ENCODE peak calls at places on chromosomes 3 and 15, in four cellular contexts. One of them, this sample, is unnamed. For H3K4me1, the result is how much of the 10 kb centered on the place peaks cover.

GRCh38 chr3:186481526-186481925 is 62.7 kb downstream of the CRYGS start:
- DNase-seq in hepatocyte: no peak
- DNase-seq in pancreas: no peak
- DNase-seq in body of pancreas: no peak
- DNase-seq in this sample: no peak

GRCh38 chr15:64634020-64634419 is 141.4 kb downstream of the RBPMS2 start:
- DNase-seq in body of pancreas: no peak
- DNase-seq in pancreas: no peak
- DNase-seq in hepatocyte: no peak
- DNase-seq in this sample: no peak

GRCh38 chr3:52333869-52334557 is 17.9 kb downstream of the DNAH1 start:
- DNase-seq in pancreas: no peak
- DNase-seq in body of pancreas: no peak
- DNase-seq in hepatocyte: peak
- DNase-seq in this sample: no peak

GRCh38 chr3:31361391-31362273 is 171.1 kb upstream of the STT3B start:
- DNase-seq in pancreas: no peak
- DNase-seq in body of pancreas: no peak
- DNase-seq in hepatocyte: no peak
- DNase-seq in this sample: no peak

GRCh38 chr15:66841953-66842681 is 140.1 kb downstream of the SMAD6 start:
- DNase-seq in hepatocyte: peak
- DNase-seq in pancreas: peak
- DNase-seq in body of pancreas: peak
- DNase-seq in this sample: peak

GRCh38 chr3:54905230-54905888 is 22.5 kb downstream of the LRTM1 start:
- DNase-seq in hepatocyte: no peak
- DNase-seq in pancreas: no peak
- DNase-seq in body of pancreas: no peak
- DNase-seq in this sample: no peak

GRCh38 chr3:157438371-157438735 is 1.7 kb downstream of the PTX3 start:
- DNase-seq in pancreas: no peak
- DNase-seq in hepatocyte: no peak
- DNase-seq in body of pancreas: peak
- DNase-seq in this sample: no peak

GRCh38 chr3:133384331-133385027 is 15.4 kb upstream of the BFSP2 start:
- DNase-seq in hepatocyte: peak
- DNase-seq in body of pancreas: peak
- DNase-seq in pancreas: peak
- DNase-seq in this sample: no peak

GRCh38 chr3:123723527-123724168 is 138.8 kb upstream of the HACD2 start:
- DNase-seq in pancreas: peak
- DNase-seq in hepatocyte: peak
- DNase-seq in body of pancreas: peak
- DNase-seq in this sample: peak

GRCh38 chr3:77620009-77620408 is 580.1 kb downstream of the ROBO2 start:
- DNase-seq in body of pancreas: no peak
- DNase-seq in pancreas: no peak
- DNase-seq in hepatocyte: no peak
- DNase-seq in this sample: no peak

GRCh38 chr3:110731148-110731547 is 340.5 kb upstream of the NECTIN3 start:
- DNase-seq in hepatocyte: no peak
- DNase-seq in body of pancreas: no peak
- DNase-seq in pancreas: no peak
- DNase-seq in this sample: no peak

GRCh38 chr3:37999836-38000235 is 9.2 kb downstream of the VILL start:
- DNase-seq in hepatocyte: no peak
- DNase-seq in body of pancreas: no peak
- DNase-seq in pancreas: peak
- DNase-seq in this sample: peak

GRCh38 chr15:33008284-33009011 is 186.1 kb downstream of the FMN1 start:
- DNase-seq in pancreas: no peak
- DNase-seq in hepatocyte: no peak
- DNase-seq in body of pancreas: no peak
- DNase-seq in this sample: no peak

GRCh38 chr15:33009026-33009425 is 185.5 kb downstream of the FMN1 start:
- DNase-seq in hepatocyte: no peak
- DNase-seq in body of pancreas: no peak
- DNase-seq in pancreas: no peak
- DNase-seq in this sample: no peak

GRCh38 chr15:33007295-33007855 is 187.1 kb downstream of the FMN1 start:
- DNase-seq in hepatocyte: peak
- DNase-seq in pancreas: no peak
- DNase-seq in body of pancreas: no peak
- DNase-seq in this sample: no peak

GRCh38 chr15:33009603-33010002 is 184.9 kb downstream of the FMN1 start:
- DNase-seq in hepatocyte: no peak
- DNase-seq in pancreas: no peak
- DNase-seq in body of pancreas: no peak
- DNase-seq in this sample: no peak

DNA sequence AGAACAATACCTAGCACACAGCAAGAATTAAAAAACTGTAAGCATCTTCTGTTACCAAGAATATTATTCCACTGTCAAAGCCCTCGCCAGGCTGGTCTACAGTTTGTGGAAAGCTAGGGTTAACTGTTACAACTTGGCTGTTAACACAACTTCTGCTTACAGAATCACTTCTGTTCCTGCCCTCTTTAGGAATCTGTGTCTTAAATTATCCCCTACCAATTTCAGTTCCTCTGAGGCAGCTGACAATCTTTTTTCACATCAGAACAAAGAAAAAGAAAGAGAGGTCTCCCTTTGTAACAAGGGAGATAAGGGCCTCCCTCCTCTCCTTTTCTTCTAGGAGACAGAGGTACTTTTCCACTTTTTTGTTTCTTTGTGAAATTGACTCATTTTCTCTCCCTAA is 188.9 kb downstream of the FMN1 start:
- DNase-seq in pancreas: no peak
- DNase-seq in hepatocyte: no peak
- DNase-seq in body of pancreas: no peak
- DNase-seq in this sample: no peak
- H3K4me1 ChIP-seq in pancreas: under half
- H3K4me1 ChIP-seq in hepatocyte: under half
- H3K4me1 ChIP-seq in body of pancreas: under half
- H3K4me1 ChIP-seq in this sample: under half

GRCh38 chr15:70091649-70092461 is 5.9 kb downstream of the TLE3 start:
- DNase-seq in hepatocyte: peak
- DNase-seq in body of pancreas: no peak
- DNase-seq in pancreas: no peak
- DNase-seq in this sample: no peak

GRCh38 chr15:70093070-70093469 is 4.6 kb downstream of the TLE3 start:
- DNase-seq in pancreas: no peak
- DNase-seq in body of pancreas: no peak
- DNase-seq in hepatocyte: no peak
- DNase-seq in this sample: no peak

GRCh38 chr15:70090436-70091291 is 7.1 kb downstream of the TLE3 start:
- DNase-seq in body of pancreas: no peak
- DNase-seq in hepatocyte: peak
- DNase-seq in pancreas: no peak
- DNase-seq in this sample: peak

GRCh38 chr15:70093481-70094309 is 4.0 kb downstream of the TLE3 start:
- DNase-seq in pancreas: peak
- DNase-seq in hepatocyte: peak
- DNase-seq in body of pancreas: peak
- DNase-seq in this sample: peak

GRCh38 chr15:70092462-70092850 is 5.3 kb downstream of the TLE3 start:
- DNase-seq in hepatocyte: no peak
- DNase-seq in body of pancreas: no peak
- DNase-seq in pancreas: no peak
- DNase-seq in this sample: no peak
- H3K4me3 ChIP-seq in hepatocyte: no peak
- H3K4me3 ChIP-seq in body of pancreas: no peak
- H3K4me3 ChIP-seq in pancreas: no peak
- H3K4me3 ChIP-seq in this sample: no peak

GRCh38 chr3:32820430-32820829 is 2.6 kb downstream of the TRIM71 start:
- DNase-seq in body of pancreas: no peak
- DNase-seq in hepatocyte: no peak
- DNase-seq in pancreas: no peak
- DNase-seq in this sample: no peak
- H3K4me1 ChIP-seq in body of pancreas: under half
- H3K4me1 ChIP-seq in hepatocyte: under half
- H3K4me1 ChIP-seq in pancreas: under half
- H3K4me1 ChIP-seq in this sample: under half

GRCh38 chr3:119664850-119665379 is 4.5 kb upstream of the POPDC2 start:
- DNase-seq in body of pancreas: no peak
- DNase-seq in pancreas: no peak
- DNase-seq in hepatocyte: peak
- DNase-seq in this sample: no peak
- H3K4me3 ChIP-seq in body of pancreas: no peak
- H3K4me3 ChIP-seq in pancreas: no peak
- H3K4me3 ChIP-seq in hepatocyte: no peak
- H3K4me3 ChIP-seq in this sample: no peak

DNA sequence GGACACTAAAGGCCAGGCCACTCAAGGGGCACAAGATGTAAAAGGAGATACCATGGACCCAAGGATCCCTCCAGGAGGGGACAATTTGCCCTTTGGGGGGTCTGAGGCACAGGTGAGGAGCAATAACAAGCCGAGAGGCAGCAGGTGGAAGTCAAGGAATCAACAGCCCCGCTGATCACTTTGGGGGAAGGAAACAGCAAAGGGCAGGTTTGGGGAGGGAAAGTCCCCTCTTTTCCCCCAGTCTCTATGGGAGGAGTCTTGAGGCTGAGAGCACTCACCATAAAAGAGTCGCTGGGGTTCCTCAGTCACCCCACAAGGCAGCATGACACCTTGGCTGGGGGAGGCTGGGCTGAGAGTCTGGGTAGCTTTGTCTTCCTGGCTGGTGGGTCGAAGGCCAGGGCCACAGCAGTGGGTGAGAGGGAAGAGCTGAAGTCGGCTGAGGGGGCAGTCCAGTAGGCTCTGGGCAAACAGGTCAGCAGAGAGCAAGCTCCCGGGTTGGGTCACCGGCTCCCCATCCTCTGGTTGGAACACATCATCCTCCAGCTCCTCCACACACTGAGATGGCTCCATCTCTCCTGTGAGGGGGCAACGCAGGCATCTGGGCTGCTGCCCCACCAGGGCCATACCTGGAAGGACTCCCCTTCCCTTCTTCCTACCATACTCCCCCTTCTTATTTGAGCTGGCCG is 3.0 kb downstream of the BMF start:
- DNase-seq in body of pancreas: no peak
- DNase-seq in pancreas: no peak
- DNase-seq in hepatocyte: no peak
- DNase-seq in this sample: peak
- H3K4me1 ChIP-seq in body of pancreas: half or more
- H3K4me1 ChIP-seq in pancreas: half or more
- H3K4me1 ChIP-seq in hepatocyte: half or more
- H3K4me1 ChIP-seq in this sample: half or more

DNA sequence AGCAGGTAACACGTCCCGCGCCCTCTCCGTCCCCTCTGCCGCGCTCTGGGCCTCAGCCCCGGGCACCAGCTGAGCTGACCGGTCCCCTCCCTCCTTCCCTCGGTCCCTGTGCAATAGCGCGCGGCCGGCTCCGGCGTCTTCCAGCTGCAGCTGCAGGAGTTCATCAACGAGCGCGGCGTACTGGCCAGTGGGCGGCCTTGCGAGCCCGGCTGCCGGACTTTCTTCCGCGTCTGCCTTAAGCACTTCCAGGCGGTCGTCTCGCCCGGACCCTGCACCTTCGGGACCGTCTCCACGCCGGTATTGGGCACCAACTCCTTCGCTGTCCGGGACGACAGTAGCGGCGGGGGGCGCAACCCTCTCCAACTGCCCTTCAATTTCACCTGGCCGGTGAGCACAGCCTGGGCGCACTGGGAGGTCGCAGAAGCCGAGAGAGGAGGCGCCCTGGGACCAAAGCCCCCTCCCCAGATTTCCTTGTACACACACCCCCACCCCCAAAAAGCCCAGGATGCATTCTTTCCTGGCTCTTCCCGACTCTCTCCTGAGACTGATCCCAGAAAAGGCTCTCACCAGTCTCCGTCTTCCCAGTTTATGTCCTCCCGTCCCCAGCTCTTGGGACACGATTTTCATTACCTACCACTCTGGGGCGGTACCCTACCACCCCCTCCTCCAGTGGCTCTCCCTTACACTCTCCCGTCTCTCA is 740 bp downstream of the DLL4 start:
- DNase-seq in pancreas: peak
- DNase-seq in body of pancreas: peak
- DNase-seq in hepatocyte: peak
- DNase-seq in this sample: peak
- H3K4me3 ChIP-seq in pancreas: peak
- H3K4me3 ChIP-seq in body of pancreas: peak
- H3K4me3 ChIP-seq in hepatocyte: peak
- H3K4me3 ChIP-seq in this sample: peak

DNA sequence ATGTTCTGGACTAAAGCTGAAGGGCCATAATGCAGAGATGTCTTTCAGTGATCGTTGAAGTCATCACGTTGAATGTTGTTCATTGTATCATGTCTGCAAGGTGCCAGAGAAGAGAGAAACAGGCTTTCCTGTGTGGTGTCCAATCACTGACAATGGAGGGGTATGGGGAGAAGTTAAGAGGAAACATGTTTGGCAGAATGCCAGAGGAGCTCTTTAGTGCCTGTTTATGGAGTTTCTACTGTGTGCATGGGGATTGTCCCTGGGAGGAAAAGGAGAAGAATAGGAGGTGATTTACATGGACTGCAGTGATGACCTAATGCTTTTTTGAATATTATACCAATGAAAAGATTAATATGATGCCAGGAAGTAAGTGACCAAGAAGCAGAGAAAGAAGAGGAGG is 11.7 kb downstream of the SCAANT1 start:
- DNase-seq in body of pancreas: no peak
- DNase-seq in hepatocyte: peak
- DNase-seq in pancreas: no peak
- DNase-seq in this sample: no peak
- H3K4me1 ChIP-seq in body of pancreas: under half
- H3K4me1 ChIP-seq in hepatocyte: under half
- H3K4me1 ChIP-seq in pancreas: under half
- H3K4me1 ChIP-seq in this sample: under half

GRCh38 chr15:90400759-90401314 is 12.8 kb downstream of the IQGAP1 start:
- DNase-seq in hepatocyte: peak
- DNase-seq in pancreas: peak
- DNase-seq in body of pancreas: peak
- DNase-seq in this sample: peak

GRCh38 chr15:90402806-90403205 is 14.8 kb downstream of the IQGAP1 start:
- DNase-seq in pancreas: no peak
- DNase-seq in hepatocyte: no peak
- DNase-seq in body of pancreas: no peak
- DNase-seq in this sample: peak

GRCh38 chr15:90402230-90402629 is 14.2 kb downstream of the IQGAP1 start:
- DNase-seq in hepatocyte: peak
- DNase-seq in pancreas: no peak
- DNase-seq in body of pancreas: no peak
- DNase-seq in this sample: no peak

GRCh38 chr15:90400005-90400758 is 12.1 kb downstream of the IQGAP1 start:
- DNase-seq in hepatocyte: no peak
- DNase-seq in pancreas: no peak
- DNase-seq in body of pancreas: peak
- DNase-seq in this sample: no peak

DNA sequence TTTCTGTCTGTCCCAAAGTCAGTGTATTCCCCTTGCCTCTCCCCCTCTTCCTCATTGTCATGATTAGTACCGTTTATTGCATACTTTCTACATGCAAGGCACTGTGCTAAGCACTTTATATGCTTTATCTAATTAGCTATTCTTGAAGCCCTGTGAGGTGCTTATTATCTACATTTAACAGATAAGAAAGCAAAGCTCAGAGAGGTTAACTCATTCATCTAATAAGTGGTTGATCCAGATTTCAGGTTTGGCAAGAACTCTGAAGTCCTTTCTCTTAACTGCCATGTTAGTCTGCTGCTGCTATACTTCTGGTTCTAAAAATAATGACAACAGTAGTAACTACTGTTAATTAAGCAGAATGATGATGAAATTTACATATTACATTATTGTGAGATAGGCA is 13.5 kb downstream of the IQGAP1 start:
- DNase-seq in pancreas: no peak
- DNase-seq in hepatocyte: no peak
- DNase-seq in body of pancreas: no peak
- DNase-seq in this sample: peak
- H3K4me3 ChIP-seq in pancreas: no peak
- H3K4me3 ChIP-seq in hepatocyte: no peak
- H3K4me3 ChIP-seq in body of pancreas: no peak
- H3K4me3 ChIP-seq in this sample: no peak